ENCODE peak calls at places on chromosomes 12 and 14, in ten cellular contexts. U is cardiac muscle cell; O is caudate nucleus; R is HEK293T; D is activated T-cell treated with anti-CD3 and anti-CD28 coated beads, Interleukin-2, amount 50 U/mL, for 24 hours; Z is AG20443; A is endothelial cell of umbilical vein; L is sciatic nerve; M is NCI-H510A treated with DMSO at 0.1 percent for 48 hours; H is small intestine. C is an unnamed sample.

GRCh38 chr12:46435625-46436024 is 63.1 kb upstream of the SLC38A2 start:
- DNase-seq in U (no peak), A (no peak), L (no peak), Z (no peak), D (no peak), M (no peak), R (no peak), O (no peak), H (no peak), C (no peak)

GRCh38 chr12:3304436-3305135 is 186.4 kb upstream of the PRMT8 start:
- DNase-seq in D (no peak), O (no peak), M (peak; percentile 55), A (peak; percentile 84), H (no peak), U (peak; percentile 62), Z (peak; percentile 72), L (no peak), R (no peak), C (no peak)

GRCh38 chr14:38405851-38406630 is 150.1 kb upstream of the CLEC14A start:
- DNase-seq in L (no peak), O (no peak), D (no peak), R (peak; percentile 9), U (peak; percentile 61), A (peak; percentile 54), M (peak; percentile 9), Z (peak; percentile 14), H (no peak), C (no peak)

GRCh38 chr14:20630340-20631022 is 11.0 kb downstream of the OR6S1 start:
- DNase-seq in M (peak; percentile 16), U (peak; percentile 41), O (peak; percentile 22), R (peak; percentile 51), Z (no peak), A (peak; percentile 28), H (peak; percentile 65), D (peak; percentile 65), L (no peak), C (peak; percentile 81)

GRCh38 chr12:85448548-85449139 is 168.6 kb downstream of the ALX1 start:
- DNase-seq in O (no peak), D (no peak), M (peak; percentile 7), R (no peak), Z (no peak), A (peak; percentile 42), L (no peak), U (peak; percentile 31), H (peak; percentile 31), C (peak; percentile 32)

GRCh38 chr14:75452900-75453816 is 25.3 kb downstream of the JDP2 start:
- DNase-seq in U (peak; percentile 97), Z (peak; percentile 91), D (no peak), R (no peak), H (no peak), L (no peak), A (peak; percentile 45), M (no peak), O (no peak), C (no peak)

GRCh38 chr12:127767631-127768030 is 499.3 kb upstream of the TMEM132C start:
- DNase-seq in Z (no peak), U (no peak), M (peak; percentile 75), A (no peak), D (no peak), R (no peak), H (no peak), O (no peak), L (no peak), C (no peak)

GRCh38 chr12:64452559-64453329 is 824 bp downstream of the TBK1 start:
- DNase-seq in U (peak; percentile 83), D (no peak), A (peak; percentile 85), L (no peak), O (no peak), H (peak; percentile 92), Z (peak; percentile 65), M (peak; percentile 91), R (peak; percentile 18), C (peak; percentile 89)

GRCh38 chr12:42213023-42213422 is 25.0 kb downstream of the YAF2 start:
- DNase-seq in R (peak; percentile 16), Z (no peak), U (no peak), M (peak; percentile 36), A (peak; percentile 61), O (no peak), L (no peak), D (no peak), H (peak; percentile 66), C (peak; percentile 52)

GRCh38 chr14:76133103-76133502 is 18.6 kb upstream of the GPATCH2L start:
- DNase-seq in O (no peak), R (peak; percentile 49), A (peak; percentile 36), Z (peak; percentile 55), D (no peak), M (no peak), U (peak; percentile 54), H (no peak), L (no peak), C (peak; percentile 15)

GRCh38 chr14:64294672-64295413 is 672 bp upstream of the ESR2 start:
- DNase-seq in A (peak; percentile 65), U (peak; percentile 70), Z (peak; percentile 77), O (peak; percentile 16), H (peak; percentile 39), R (peak; percentile 81), L (peak; percentile 87), D (peak; percentile 91), M (peak; percentile 78), C (peak; percentile 31)

GRCh38 chr14:34180428-34180827 is 229.6 kb upstream of the EGLN3 start:
- DNase-seq in R (no peak), M (peak; percentile 85), O (no peak), L (no peak), U (no peak), Z (no peak), A (no peak), D (no peak), H (no peak), C (no peak)

GRCh38 chr12:108568653-108569154 is 6.3 kb downstream of the ISCU start:
- DNase-seq in R (no peak), A (no peak), O (no peak), D (peak; percentile 68), L (no peak), Z (no peak), M (peak; percentile 89), U (no peak), H (peak; percentile 28), C (no peak)

GRCh38 chr12:131098178-131098981 is 144.7 kb downstream of the ADGRD1 start:
- DNase-seq in H (no peak), R (no peak), O (no peak), D (peak; percentile 22), L (peak; percentile 53), U (no peak), Z (no peak), A (no peak), M (no peak), C (no peak)

GRCh38 chr12:10153271-10154144 is 18.4 kb downstream of the OLR1 start:
- DNase-seq in O (peak; percentile 88), R (peak; percentile 79), A (peak; percentile 81), D (peak; percentile 81), H (peak; percentile 66), Z (peak; percentile 86), U (peak; percentile 82), L (peak; percentile 80), M (peak; percentile 74), C (peak; percentile 77)

GRCh38 chr12:40351976-40352375 is 127.2 kb downstream of the LRRK2 start:
- DNase-seq in D (no peak), R (no peak), O (no peak), H (no peak), M (no peak), U (no peak), L (no peak), Z (no peak), A (no peak), C (no peak)

GRCh38 chr14:72480465-72481243 is 413.2 kb downstream of the DPF3 start:
- DNase-seq in Z (no peak), O (no peak), M (no peak), L (no peak), H (no peak), U (peak; percentile 5), D (no peak), R (no peak), A (no peak), C (no peak)

GRCh38 chr12:127717293-127717692 is 549.7 kb upstream of the TMEM132C start:
- DNase-seq in D (no peak), M (no peak), H (no peak), U (no peak), Z (no peak), R (no peak), A (no peak), L (no peak), O (no peak), C (no peak)

GRCh38 chr14:94338023-94338422 is 14.9 kb upstream of the SERPINA6 start:
- DNase-seq in L (no peak), O (no peak), H (no peak), Z (no peak), U (no peak), R (no peak), D (no peak), A (no peak), M (no peak), C (no peak)

GRCh38 chr12:54208591-54208990 is 19.8 kb upstream of the SMUG1 start:
- DNase-seq in U (no peak), A (no peak), O (no peak), H (no peak), R (no peak), L (no peak), Z (no peak), M (no peak), D (no peak), C (no peak)

GRCh38 chr14:55349565-55349964 is 62.1 kb downstream of the ATG14 start:
- DNase-seq in Z (no peak), R (no peak), M (no peak), H (no peak), O (no peak), U (no peak), L (no peak), A (no peak), D (no peak), C (no peak)

GRCh38 chr12:69660164-69660863 is 38.8 kb downstream of the BEST3 start:
- DNase-seq in L (no peak), A (no peak), Z (no peak), D (no peak), R (no peak), M (no peak), U (no peak), O (no peak), H (no peak), C (no peak)

GRCh38 chr14:79809849-79810612 is 401.3 kb downstream of the DIO2 start:
- DNase-seq in L (no peak), A (no peak), H (peak; percentile 23), D (no peak), U (peak; percentile 6), M (peak; percentile 41), Z (no peak), O (no peak), R (no peak), C (peak; percentile 8)

GRCh38 chr12:108642269-108642870 is 8.7 kb upstream of the SELPLG start:
- DNase-seq in Z (no peak), D (no peak), H (no peak), L (no peak), M (peak; percentile 95), O (no peak), R (no peak), U (no peak), A (no peak), C (no peak)

GRCh38 chr14:101810897-101811620 is 49.5 kb downstream of the PPP2R5C start:
- DNase-seq in Z (peak; percentile 41), U (no peak), O (no peak), A (peak; percentile 32), M (no peak), R (no peak), L (no peak), H (no peak), D (no peak), C (peak; percentile 17)

GRCh38 chr12:19712041-19712440 is 272.7 kb downstream of the AEBP2 start:
- DNase-seq in D (no peak), L (no peak), O (no peak), H (no peak), A (peak; percentile 70), Z (peak; percentile 46), M (no peak), U (peak; percentile 85), R (no peak), C (no peak)

GRCh38 chr12:6915023-6915788 is 826 bp downstream of the ENO2 start:
- DNase-seq in M (no peak), R (no peak), H (no peak), L (no peak), O (no peak), D (no peak), U (no peak), Z (no peak), A (no peak), C (no peak)

GRCh38 chr14:69345402-69345801 is 52.7 kb downstream of the ERH start:
- DNase-seq in U (no peak), Z (no peak), M (no peak), O (no peak), L (no peak), H (peak; percentile 19), D (no peak), R (no peak), A (no peak), C (no peak)

C was measured in LoVo.